ENCODE peak calls at places on chromosomes 12 and 14, in five cellular contexts. E is tibial nerve; S is left ventricle myocardium inferior; U is CD8-positive, alpha-beta T cell; L is cardiac muscle cell. P is an unnamed sample. For H3K4me1, the result is how much of the 10 kb centered on the place peaks cover.

GRCh38 chr12:69837191-69838085 is 12.4 kb downstream of the MYRFL start:
- DNase-seq in S (no peak), E (no peak), L (peak), U (no peak), P (no peak)

GRCh38 chr14:104149617-104150141 is 11.3 kb downstream of the KIF26A start:
- DNase-seq in U (no peak), L (peak), E (no peak), S (no peak), P (no peak)

GRCh38 chr12:65430571-65431306 is 152.3 kb downstream of the MSRB3 start:
- DNase-seq in S (no peak), U (no peak), E (no peak), L (peak), P (no peak)

GRCh38 chr12:18339633-18340032 is 78.3 kb downstream of the PIK3C2G start:
- DNase-seq in U (no peak), S (no peak), L (no peak), E (no peak), P (no peak)

GRCh38 chr14:104458845-104459244 is 120.7 kb upstream of the C14orf180 start:
- DNase-seq in E (no peak), U (no peak), L (no peak), S (no peak), P (no peak)

GRCh38 chr12:71054551-71054950 is 103.2 kb downstream of the TSPAN8 start:
- DNase-seq in S (no peak), U (no peak), E (no peak), L (no peak), P (no peak)

GRCh38 chr12:90773526-90773925 is 181.4 kb downstream of the CCER1 start:
- DNase-seq in U (no peak), S (no peak), L (peak), E (no peak), P (no peak)

GRCh38 chr12:58491296-58491695 is 429.0 kb downstream of the LRIG3 start:
- DNase-seq in S (no peak), L (no peak), U (no peak), E (no peak), P (no peak)

GRCh38 chr12:97921957-97922722 is 459.5 kb downstream of the RMST start:
- DNase-seq in E (no peak), S (no peak), L (peak), U (no peak), P (no peak)

GRCh38 chr14:62156052-62156451 is 393.8 kb downstream of the SNAPC1 start:
- DNase-seq in L (no peak), S (no peak), U (no peak), E (no peak), P (no peak)

GRCh38 chr12:113589437-113589836 is 117.8 kb upstream of the LHX5 start:
- DNase-seq in S (no peak), U (no peak), E (no peak), L (no peak), P (no peak)

GRCh38 chr12:52703878-52704277 is 554 bp upstream of the KRT77 start:
- DNase-seq in S (no peak), L (no peak), E (no peak), U (no peak), P (no peak)

GRCh38 chr14:87805315-87805723 is 187.7 kb downstream of the GALC start:
- DNase-seq in U (peak), L (peak), S (peak), E (peak), P (no peak)

GRCh38 chr14:61213116-61213720 is 67.9 kb downstream of the TMEM30B start:
- DNase-seq in U (no peak), S (no peak), E (no peak), L (peak), P (no peak)

GRCh38 chr14:68583527-68584275 is 209.2 kb downstream of the ZFP36L1 start:
- DNase-seq in E (no peak), U (no peak), S (no peak), L (no peak), P (no peak)

GRCh38 chr14:105490572-105491365 is at the start of gene TEDC1:
- DNase-seq in E (peak), S (peak), L (peak), U (peak), P (peak)

GRCh38 chr14:102293784-102294183 is 11.2 kb downstream of the MOK start:
- DNase-seq in E (no peak), U (no peak), L (peak), S (no peak), P (no peak)

GRCh38 chr12:116534341-116535121 is 24.6 kb upstream of the MAP1LC3B2 start:
- DNase-seq in S (no peak), E (no peak), U (no peak), L (no peak), P (no peak)

GRCh38 chr14:105149146-105149781 is 19.3 kb downstream of the JAG2 start:
- DNase-seq in L (no peak), S (peak), E (no peak), U (no peak), P (no peak)

GRCh38 chr12:70590051-70590450 is 47.2 kb downstream of the PTPRB start:
- DNase-seq in S (peak), L (peak), U (peak), E (peak), P (peak)

GRCh38 chr12:56878010-56878339 is 56.2 kb downstream of the SDR9C7 start:
- DNase-seq in L (peak), E (no peak), U (no peak), S (no peak), P (no peak)

GRCh38 chr12:93297536-93297935 is 80.2 kb upstream of the NUDT4 start:
- DNase-seq in U (no peak), E (no peak), S (no peak), L (no peak), P (no peak)

GRCh38 chr14:37094502-37094901 is 77.9 kb downstream of the SLC25A21 start:
- DNase-seq in U (no peak), S (no peak), E (no peak), L (no peak), P (no peak)

DNA sequence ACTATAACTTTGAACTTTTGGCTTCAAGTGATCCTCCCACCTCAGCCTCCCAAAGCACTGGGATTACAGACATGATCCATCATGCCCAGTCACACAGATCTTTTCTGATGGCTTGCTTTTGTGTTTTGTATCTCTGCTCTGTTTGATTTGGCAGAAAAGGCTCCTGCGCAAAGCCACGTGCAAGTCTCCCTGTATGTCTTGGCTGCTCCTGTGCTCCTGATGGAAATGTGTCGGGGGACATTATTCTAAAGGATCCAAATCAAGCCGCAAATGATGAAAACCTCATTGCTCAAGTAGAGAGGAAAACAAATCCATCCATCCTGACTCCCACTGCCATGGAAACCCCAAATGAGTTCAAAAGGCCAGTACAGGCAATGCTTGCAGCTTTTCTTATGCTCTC is 93.9 kb downstream of the NDUFA12 start:
- DNase-seq in S (no peak), L (no peak), E (no peak), U (no peak), P (no peak)
- H3K4me1 ChIP-seq in S (under half), L (under half), E (under half), U (under half), P (under half)

GRCh38 chr12:80195143-80195726 is 95.9 kb downstream of the OTOGL start:
- DNase-seq in U (no peak), E (no peak), L (peak), S (no peak), P (no peak)
- TF ChIP-seq CTCF in U (no peak), E (peak), L (peak), S (peak), P (peak)

DNA sequence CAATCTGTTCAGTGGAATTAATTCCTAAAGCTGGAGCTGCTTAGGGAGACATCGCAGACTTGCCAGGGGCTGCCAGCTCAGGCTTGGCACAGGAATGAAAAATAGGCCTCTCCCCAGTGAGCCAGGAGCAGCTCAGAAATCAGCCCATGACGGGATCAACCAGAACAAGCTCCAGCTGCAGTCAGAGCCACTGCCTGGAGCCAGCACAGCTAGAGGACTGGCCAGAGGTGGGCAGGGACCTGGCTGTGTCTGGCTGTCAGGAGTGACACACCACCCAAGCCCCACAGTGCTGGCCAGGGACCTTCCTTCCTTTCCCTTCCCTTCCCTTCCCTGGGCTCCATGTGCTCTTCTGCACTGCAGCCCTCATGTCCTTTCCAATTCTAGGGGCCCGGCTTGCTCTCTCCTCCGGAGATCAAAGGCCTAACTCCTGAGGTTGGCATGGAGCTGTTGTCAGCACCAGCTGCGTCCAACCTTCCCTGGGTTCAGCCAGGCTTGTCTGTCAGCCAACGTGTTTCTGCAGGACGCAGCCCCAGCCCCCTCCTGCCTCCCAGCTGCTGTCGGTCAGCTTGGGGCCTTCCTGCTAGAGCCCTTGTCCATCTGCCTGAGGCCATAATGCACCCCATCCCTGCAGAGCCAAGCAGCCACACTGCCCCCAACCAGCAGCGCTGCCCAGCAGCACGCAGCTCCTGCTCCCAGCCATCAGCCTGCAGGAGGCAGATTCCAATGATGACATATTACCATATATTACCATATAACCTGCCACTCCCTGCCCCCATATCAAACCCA is 149.3 kb downstream of the CALM1 start:
- DNase-seq in E (no peak), L (no peak), U (no peak), S (peak), P (peak)
- H3K4me1 ChIP-seq in E (under half), L (under half), U (under half), S (under half), P (under half)

GRCh38 chr14:29800961-29801360 is 126.7 kb downstream of the PRKD1 start:
- DNase-seq in U (no peak), L (no peak), S (no peak), E (no peak), P (no peak)
- TF ChIP-seq CTCF in U (no peak), L (peak), S (no peak), E (no peak), P (no peak)

DNA sequence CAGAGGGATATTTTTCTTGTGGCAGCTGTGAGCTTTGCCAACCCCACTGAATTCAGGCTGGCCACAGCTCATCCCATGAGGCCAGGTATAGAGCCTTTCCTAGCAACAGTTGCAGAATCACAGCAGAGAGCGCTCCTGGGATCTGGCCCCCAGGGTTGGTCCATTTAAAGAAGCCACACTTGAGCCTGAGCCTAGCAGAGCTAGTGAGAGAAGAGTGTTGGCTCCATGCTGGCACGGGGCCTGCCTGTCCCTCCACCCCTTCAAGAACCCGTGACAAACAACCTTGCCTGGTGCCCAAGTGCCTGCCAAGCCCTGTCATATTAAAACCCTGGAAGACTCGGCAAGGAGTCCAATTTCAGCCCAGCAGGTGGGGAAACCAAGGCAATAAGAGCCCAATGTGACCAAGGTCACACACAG is 91.6 kb downstream of the LRRC74A start:
- DNase-seq in L (no peak), U (no peak), S (peak), E (no peak), P (no peak)
- H3K4me1 ChIP-seq in L (half or more), U (under half), S (half or more), E (half or more), P (half or more)

DNA sequence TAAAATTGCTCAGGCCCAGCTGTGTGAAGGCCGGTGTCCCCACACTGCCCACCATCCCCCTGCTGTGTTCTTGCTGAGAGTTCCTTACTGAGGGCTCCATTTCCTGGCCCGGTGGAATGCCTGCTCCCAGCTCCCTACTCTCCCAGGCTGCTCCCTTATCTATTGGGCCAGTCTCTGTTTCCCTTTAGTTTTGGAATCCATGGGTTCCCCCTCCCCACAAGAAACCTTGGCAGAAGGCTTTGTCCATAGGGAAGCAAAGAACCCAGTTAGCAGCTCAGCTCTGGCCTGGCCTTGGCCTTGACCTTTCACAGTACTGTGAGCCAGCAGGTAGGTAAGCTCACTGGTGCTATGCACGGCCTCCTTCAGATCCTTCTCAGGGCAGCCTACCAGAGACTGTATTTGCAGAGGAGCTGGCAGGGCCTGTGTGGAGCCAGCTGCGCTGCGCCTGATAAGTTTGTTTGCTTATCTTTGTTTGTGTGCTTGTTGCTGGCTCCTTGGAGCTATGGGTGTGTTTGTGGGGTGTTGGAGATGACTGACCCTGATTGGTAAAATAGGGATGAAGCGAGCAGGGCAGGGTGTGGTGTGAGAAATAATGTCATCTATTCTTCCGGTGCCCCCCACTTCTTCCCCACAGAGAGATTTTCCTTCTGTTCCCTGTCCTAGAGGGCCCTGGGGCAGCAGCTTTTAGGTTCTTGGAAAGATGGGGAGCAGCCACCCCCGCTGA is 19.2 kb downstream of the MLXIP start:
- DNase-seq in L (peak), E (no peak), S (peak), U (no peak), P (no peak)
- TF ChIP-seq CTCF in L (no peak), E (no peak), S (no peak), U (no peak), P (no peak)

DNA sequence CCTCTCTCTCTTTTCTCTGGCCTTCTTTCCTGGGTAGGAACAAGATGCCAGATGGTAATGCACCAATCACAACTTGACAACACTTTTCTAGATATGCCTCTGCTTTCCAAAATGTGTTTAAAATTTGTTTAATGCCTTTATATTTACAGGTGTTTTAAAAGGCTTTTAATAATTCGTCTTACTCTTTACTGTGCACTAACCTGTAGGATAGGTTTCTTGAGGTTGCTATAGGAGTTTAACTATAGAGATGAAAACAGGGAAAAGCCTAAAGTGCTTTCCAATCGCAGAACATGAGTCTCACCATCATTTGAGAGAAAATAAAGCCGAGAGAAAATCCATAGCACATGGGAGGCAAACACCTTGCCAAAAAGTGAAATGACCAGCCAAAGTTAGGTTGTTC is 74.1 kb downstream of the TMTC1 start:
- DNase-seq in E (no peak), U (no peak), S (no peak), L (no peak), P (no peak)
- H3K4me1 ChIP-seq in E (under half), U (under half), S (half or more), L (under half), P (under half)

DNA sequence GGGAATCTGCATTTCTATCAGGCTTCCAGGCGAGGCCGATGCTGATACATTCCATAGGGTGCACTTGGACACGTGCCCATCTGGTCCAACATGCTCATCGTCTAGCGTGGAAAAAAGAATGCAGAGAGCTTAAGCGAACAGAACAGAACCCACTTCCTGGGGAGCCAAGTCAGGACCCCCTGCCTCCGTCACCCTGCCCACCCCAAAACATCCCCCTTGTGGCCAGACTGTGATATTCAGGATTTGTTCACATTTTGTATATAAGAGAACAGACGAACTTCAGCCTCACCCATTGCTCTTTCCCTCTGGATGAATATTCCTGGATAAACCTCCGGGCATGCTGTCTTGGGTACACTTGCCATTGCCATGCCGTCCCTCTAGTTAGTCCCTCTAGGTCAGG is 4.3 kb upstream of the PIWIL1 start:
- DNase-seq in S (no peak), E (no peak), U (no peak), L (no peak), P (no peak)
- TF ChIP-seq CTCF in S (no peak), E (no peak), U (no peak), L (no peak), P (no peak)

GRCh38 chr12:12890815-12891645 is at the start of gene GPRC5A:
- DNase-seq in S (peak), L (peak), U (no peak), E (peak), P (peak)
- H3K4me1 ChIP-seq in S (under half), L (under half), U (under half), E (under half), P (under half)

P was measured in thoracic aorta.